ENCODE peak calls at places on chromosomes 13 and 19, in ten cellular contexts. J is amniotic stem cell; U is hypothalamus; I is globus pallidus; C is stimulated activated CD8-positive, alpha-beta memory T cell treated with anti-CD3 and anti-CD28 coated beads, Interleukin-4, amount 100 ng/mL, for 1 hour; Z is activated gamma-delta T cell treated with anti-CD3 and anti-CD28 coated beads, Interleukin-2, amount 50 U/mL, for 16 hours; D is fibroblast of mammary gland; A is NCI-H2081 treated with DMSO at 0.1 percent for 48 hours; O is cardiac muscle cell; F is omental fat pad. G is an unnamed sample.

GRCh38 chr19:3456925-3457530 is 23.3 kb downstream of the SMIM24 start:
- DNase-seq in J (no peak), U (no peak), I (no peak), C (no peak), Z (no peak), D (no peak), A (no peak), O (no peak), F (no peak), G (no peak)

GRCh38 chr13:111005808-111006494 is 91.1 kb upstream of the ANKRD10 start:
- DNase-seq in J (no peak), U (no peak), I (peak), C (no peak), Z (no peak), D (peak), A (no peak), O (peak), F (no peak), G (no peak)

GRCh38 chr13:45728759-45729158 is 26.6 kb downstream of the CBY2 start:
- DNase-seq in J (no peak), U (no peak), I (no peak), C (no peak), Z (no peak), D (no peak), A (no peak), O (peak), F (no peak), G (no peak)

GRCh38 chr13:44575741-44576395 is at the start of gene TSC22D1:
- DNase-seq in J (no peak), U (peak), I (peak), C (peak), Z (peak), D (peak), A (no peak), O (peak), F (no peak), G (no peak)

GRCh38 chr13:56988543-56988942 is 152.2 kb upstream of the PRR20A start:
- DNase-seq in J (no peak), U (no peak), I (no peak), C (no peak), Z (no peak), D (no peak), A (no peak), O (no peak), F (no peak), G (no peak)

GRCh38 chr19:50173144-50173543 is 10.1 kb upstream of the IZUMO2 start:
- DNase-seq in J (no peak), U (no peak), I (no peak), C (no peak), Z (no peak), D (no peak), A (no peak), O (no peak), F (no peak), G (no peak)

GRCh38 chr19:38745316-38745715 is 1.0 kb upstream of the CAPN12 start:
- DNase-seq in J (no peak), U (no peak), I (no peak), C (no peak), Z (no peak), D (no peak), A (no peak), O (no peak), F (no peak), G (no peak)

GRCh38 chr13:22111152-22111783 is 440.4 kb downstream of the FGF9 start:
- DNase-seq in J (no peak), U (no peak), I (no peak), C (no peak), Z (no peak), D (no peak), A (no peak), O (no peak), F (no peak), G (no peak)

GRCh38 chr19:42528354-42529247 is at the start of gene CEACAM1:
- DNase-seq in J (no peak), U (no peak), I (no peak), C (no peak), Z (no peak), D (no peak), A (no peak), O (peak), F (no peak), G (no peak)

GRCh38 chr19:19105365-19106060 is 32.8 kb downstream of the TMEM161A start:
- DNase-seq in J (no peak), U (no peak), I (no peak), C (no peak), Z (no peak), D (peak), A (no peak), O (peak), F (peak), G (no peak)

GRCh38 chr13:40452741-40453665 is 213.4 kb downstream of the FOXO1 start:
- DNase-seq in J (no peak), U (no peak), I (no peak), C (no peak), Z (no peak), D (peak), A (no peak), O (no peak), F (no peak), G (no peak)

GRCh38 chr19:2337329-2337707 is 8.8 kb downstream of the SPPL2B start:
- DNase-seq in J (no peak), U (peak), I (peak), C (no peak), Z (no peak), D (peak), A (no peak), O (peak), F (no peak), G (no peak)

GRCh38 chr19:2394054-2394668 is 33.2 kb downstream of the TIMM13 start:
- DNase-seq in J (no peak), U (no peak), I (peak), C (no peak), Z (no peak), D (no peak), A (no peak), O (no peak), F (no peak), G (no peak)

GRCh38 chr13:113854238-113855011 is 9.5 kb downstream of the GAS6 start:
- DNase-seq in J (no peak), U (no peak), I (no peak), C (no peak), Z (no peak), D (peak), A (no peak), O (peak), F (peak), G (no peak)

GRCh38 chr13:44516771-44517170 is 59.4 kb downstream of the TSC22D1 start:
- DNase-seq in J (no peak), U (no peak), I (no peak), C (no peak), Z (no peak), D (no peak), A (no peak), O (no peak), F (no peak), G (no peak)

GRCh38 chr13:102049853-102050252 is 352.0 kb downstream of the FGF14 start:
- DNase-seq in J (no peak), U (no peak), I (no peak), C (no peak), Z (no peak), D (no peak), A (no peak), O (no peak), F (no peak), G (no peak)

GRCh38 chr19:32976223-32976805 is 4.3 kb downstream of the FAAP24 start:
- DNase-seq in J (peak), U (no peak), I (peak), C (peak), Z (peak), D (peak), A (no peak), O (peak), F (peak), G (peak)

GRCh38 chr13:39100996-39101751 is 62.9 kb downstream of the NHLRC3 start:
- DNase-seq in J (no peak), U (no peak), I (no peak), C (no peak), Z (no peak), D (no peak), A (no peak), O (peak), F (no peak), G (no peak)